ENCODE peak calls at places on chromosomes 5 and 9, in four cellular contexts. L, H, N and W are unnamed samples.

GRCh38 chr5:98540056-98540455 is 233.4 kb upstream of the RGMB start:
- DNase-seq in L (no peak), H (no peak), N (no peak), W (no peak)

GRCh38 chr5:61667523-61668229 is 335.6 kb downstream of the ZSWIM6 start:
- DNase-seq in L (no peak), H (no peak), N (no peak), W (no peak)

GRCh38 chr9:130932220-130933069 is 6.6 kb downstream of the FIBCD1 start:
- DNase-seq in L (no peak), H (no peak), N (no peak), W (no peak)

GRCh38 chr5:142561486-142562097 is 124.3 kb downstream of the FGF1 start:
- DNase-seq in L (no peak), H (no peak), N (no peak), W (no peak)

GRCh38 chr5:31982661-31983060 is 191.5 kb downstream of the GOLPH3 start:
- DNase-seq in L (no peak), H (no peak), N (no peak), W (no peak)

GRCh38 chr9:20271723-20272122 is 350.6 kb downstream of the MLLT3 start:
- DNase-seq in L (no peak), H (no peak), N (no peak), W (no peak)

GRCh38 chr5:119220576-119221197 is 135.1 kb upstream of the TNFAIP8 start:
- DNase-seq in L (no peak), H (no peak), N (no peak), W (no peak)

GRCh38 chr5:17302138-17302537 is 84.7 kb downstream of the BASP1 start:
- DNase-seq in L (no peak), H (no peak), N (no peak), W (no peak)

GRCh38 chr9:121730188-121730587 is 78.8 kb downstream of the DAB2IP start:
- DNase-seq in L (no peak), H (no peak), N (no peak), W (no peak)

GRCh38 chr5:163531272-163531671 is 25.9 kb downstream of the MAT2B start:
- DNase-seq in L (no peak), H (no peak), N (no peak), W (no peak)